ENCODE peak calls at places on chromosomes 5 and 9, in ten cellular contexts. Z, B, M, A, I, G, R, T, P and O are unnamed samples.

GRCh38 chr5:151895660-151896040 is 29.0 kb downstream of the GLRA1 start:
- DNase-seq in B (no peak), Z (no peak), M (peak; percentile 7), P (no peak), A (no peak), G (no peak), R (no peak), I (no peak), T (no peak), O (no peak)

GRCh38 chr9:114606597-114607207 is 4.4 kb upstream of the TMEM268 start:
- DNase-seq in G (peak; percentile 66), T (no peak), R (peak; percentile 38), M (no peak), I (no peak), A (no peak), B (no peak), Z (peak; percentile 78), P (no peak), O (no peak)

GRCh38 chr9:108212179-108212578 is 643.6 kb downstream of the ACTL7B start:
- DNase-seq in R (no peak), G (no peak), T (no peak), P (no peak), B (no peak), I (no peak), A (no peak), Z (no peak), M (no peak), O (no peak)

GRCh38 chr9:130289711-130290241 is 24.2 kb downstream of the HMCN2 start:
- DNase-seq in M (no peak), P (no peak), R (no peak), A (no peak), Z (no peak), T (no peak), G (peak; percentile 37), I (no peak), B (no peak), O (no peak)

GRCh38 chr5:135211791-135212190 is 177.8 kb upstream of the PITX1 start:
- DNase-seq in Z (no peak), I (no peak), R (no peak), A (no peak), B (peak; percentile 3), G (no peak), P (no peak), T (no peak), M (no peak), O (no peak)

GRCh38 chr9:110842976-110843375 is 174.4 kb downstream of the MUSK start:
- DNase-seq in G (no peak), I (no peak), A (no peak), M (no peak), T (no peak), P (no peak), Z (peak; percentile 46), B (no peak), R (no peak), O (no peak)

GRCh38 chr9:28887188-28887884 is 1314.1 kb upstream of the C9orf72 start:
- DNase-seq in I (no peak), Z (no peak), G (no peak), P (no peak), M (no peak), T (no peak), A (no peak), B (no peak), R (no peak), O (no peak)

GRCh38 chr9:1337169-1337568 is 287.0 kb downstream of the DMRT2 start:
- DNase-seq in Z (no peak), P (no peak), M (no peak), T (no peak), B (no peak), A (no peak), R (no peak), I (no peak), G (no peak), O (no peak)

GRCh38 chr9:77456829-77457437 is 191.2 kb downstream of the GNA14 start:
- DNase-seq in Z (peak; percentile 91), T (peak; percentile 23), R (peak; percentile 86), M (peak; percentile 90), P (peak; percentile 60), B (peak; percentile 67), A (peak; percentile 82), G (peak; percentile 83), I (peak; percentile 78), O (peak; percentile 79)

GRCh38 chr9:41229408-41230401 is 40.6 kb upstream of the ZNG1F start:
- DNase-seq in M (no peak), B (no peak), P (no peak), T (no peak), R (no peak), G (peak; percentile 28), A (peak; percentile 6), I (peak; percentile 71), Z (peak; percentile 36), O (peak; percentile 28)

GRCh38 chr5:7679663-7680062 is 171.3 kb downstream of the CFAP90 start:
- DNase-seq in I (no peak), B (no peak), Z (no peak), A (no peak), R (no peak), T (no peak), G (no peak), P (no peak), M (no peak), O (no peak)

GRCh38 chr5:1415626-1416360 is 29.4 kb downstream of the SLC6A3 start:
- DNase-seq in Z (no peak), T (no peak), G (peak; percentile 1), R (no peak), A (no peak), M (no peak), P (no peak), B (no peak), I (no peak), O (no peak)

GRCh38 chr5:96934291-96934694 is 1.6 kb upstream of the LNPEP start:
- DNase-seq in I (no peak), A (peak; percentile 17), G (no peak), T (peak; percentile 56), M (no peak), Z (peak; percentile 42), R (no peak), P (no peak), B (no peak), O (no peak)

GRCh38 chr5:154288145-154288544 is 97.6 kb downstream of the GALNT10 start:
- DNase-seq in B (peak; percentile 19), I (peak; percentile 42), M (no peak), G (no peak), T (no peak), R (no peak), A (peak; percentile 16), Z (peak; percentile 72), P (no peak), O (no peak)

GRCh38 chr9:101999441-101999840 is 261.0 kb upstream of the GRIN3A start:
- DNase-seq in G (no peak), R (no peak), P (no peak), B (no peak), M (no peak), A (no peak), I (no peak), T (no peak), Z (no peak), O (no peak)

GRCh38 chr9:86082870-86083269 is 16.5 kb downstream of the GOLM1 start:
- DNase-seq in Z (no peak), I (no peak), A (no peak), T (no peak), B (no peak), M (no peak), G (no peak), R (no peak), P (no peak), O (no peak)

GRCh38 chr9:134637241-134637640 is 4.4 kb upstream of the COL5A1 start:
- DNase-seq in M (peak; percentile 83), Z (no peak), I (no peak), P (no peak), B (no peak), R (no peak), A (no peak), T (no peak), G (peak; percentile 6), O (no peak)

GRCh38 chr5:1007681-1008450 is 736 bp upstream of the NKD2 start:
- DNase-seq in P (no peak), M (no peak), A (no peak), G (peak; percentile 28), B (peak; percentile 8), T (no peak), R (no peak), I (no peak), Z (no peak), O (no peak)

GRCh38 chr5:65913519-65913918 is 12.9 kb upstream of the ERBIN start:
- DNase-seq in R (no peak), B (no peak), P (no peak), I (no peak), Z (peak; percentile 9), G (no peak), M (no peak), T (no peak), A (peak; percentile 63), O (no peak)

GRCh38 chr5:142960309-142960696 is 190.1 kb downstream of the ARHGAP26 start:
- DNase-seq in B (no peak), G (no peak), R (no peak), P (no peak), M (no peak), Z (peak; percentile 86), T (no peak), A (peak; percentile 44), I (no peak), O (no peak)

GRCh38 chr9:112754578-112754977 is 4.0 kb downstream of the SNX30 start:
- DNase-seq in B (no peak), P (no peak), I (no peak), G (no peak), T (no peak), Z (peak; percentile 71), A (no peak), M (no peak), R (no peak), O (peak; percentile 53)

GRCh38 chr5:127311349-127311748 is 20.8 kb downstream of the MEGF10 start:
- DNase-seq in T (no peak), P (no peak), B (no peak), A (no peak), Z (no peak), I (no peak), M (no peak), R (no peak), G (no peak), O (no peak)

GRCh38 chr9:114156658-114157421 is 1.5 kb downstream of the COL27A1 start:
- DNase-seq in P (no peak), M (peak; percentile 81), Z (peak; percentile 84), R (peak; percentile 43), B (peak; percentile 18), G (peak; percentile 69), T (peak; percentile 30), I (peak; percentile 76), A (no peak), O (no peak)

GRCh38 chr9:19967567-19968459 is 179.0 kb upstream of the SLC24A2 start:
- DNase-seq in R (no peak), G (no peak), A (no peak), P (no peak), I (no peak), B (no peak), M (no peak), Z (no peak), T (no peak), O (no peak)

GRCh38 chr9:85223506-85224108 is 518.1 kb downstream of the AGTPBP1 start:
- DNase-seq in M (peak; percentile 16), R (no peak), I (no peak), Z (no peak), B (no peak), P (no peak), T (no peak), A (no peak), G (no peak), O (no peak)

GRCh38 chr9:81083062-81083461 is 606.3 kb downstream of the TLE1 start:
- DNase-seq in Z (peak; percentile 40), B (no peak), T (no peak), I (peak; percentile 49), A (no peak), R (no peak), P (no peak), G (no peak), M (peak; percentile 14), O (no peak)

GRCh38 chr5:55225346-55225745 is 1.8 kb downstream of the MCIDAS start:
- DNase-seq in P (no peak), I (no peak), A (no peak), R (no peak), B (no peak), M (no peak), G (no peak), T (no peak), Z (no peak), O (no peak)

GRCh38 chr5:102450313-102450990 is 48.3 kb downstream of the SLCO6A1 start:
- DNase-seq in G (no peak), Z (no peak), A (peak; percentile 17), I (no peak), B (no peak), P (no peak), M (no peak), R (no peak), T (no peak), O (no peak)